ENCODE peak calls at places on chromosomes 7 and 10, in five cellular contexts. X, K, N, M and Z are unnamed samples.

GRCh38 chr10:88006261-88006660 is 142.8 kb downstream of the PTEN start:
- DNase-seq in M (no peak), X (no peak), N (no peak), K (no peak), Z (no peak)

GRCh38 chr7:294440-295154 is 4.6 kb downstream of the FOXL3 start:
- DNase-seq in X (no peak), M (no peak), N (no peak), K (peak), Z (no peak)

GRCh38 chr10:98340261-98340675 is 72.3 kb upstream of the LOXL4 start:
- DNase-seq in X (no peak), K (no peak), M (no peak), N (no peak), Z (no peak)

GRCh38 chr7:100444311-100445278 is 8.3 kb upstream of the PPP1R35 start:
- DNase-seq in M (no peak), X (peak), N (no peak), K (no peak), Z (peak)

GRCh38 chr7:22617166-22617565 is 109.8 kb upstream of the IL6 start:
- DNase-seq in N (no peak), M (no peak), X (no peak), K (no peak), Z (no peak)

GRCh38 chr7:144391823-144392255 is 11.7 kb downstream of the NOBOX start:
- DNase-seq in X (no peak), M (no peak), K (no peak), N (no peak), Z (peak)

GRCh38 chr7:52114509-52114908 is 797.9 kb upstream of the COBL start:
- DNase-seq in N (no peak), K (no peak), M (no peak), X (no peak), Z (no peak)

GRCh38 chr7:156175003-156175402 is 362.7 kb upstream of the SHH start:
- DNase-seq in M (no peak), K (no peak), X (no peak), N (no peak), Z (no peak)

GRCh38 chr10:113267616-113268015 is 285.2 kb upstream of the HABP2 start:
- DNase-seq in N (no peak), K (no peak), M (no peak), X (no peak), Z (no peak)

GRCh38 chr7:87875151-87876039 is 765 bp downstream of the SLC25A40 start:
- DNase-seq in X (peak), M (no peak), N (peak), K (no peak), Z (no peak)

GRCh38 chr10:13587367-13587766 is 602 bp downstream of the PRPF18 start:
- DNase-seq in X (no peak), N (no peak), M (peak), K (no peak), Z (no peak)

GRCh38 chr10:48605786-48606529 is 1.1 kb upstream of the ARHGAP22 start:
- DNase-seq in M (no peak), X (no peak), N (no peak), K (peak), Z (peak)

GRCh38 chr7:31122649-31123058 is 70.5 kb downstream of the ADCYAP1R1 start:
- DNase-seq in M (peak), K (peak), N (no peak), X (no peak), Z (peak)

GRCh38 chr7:82163586-82163985 is 280.0 kb downstream of the CACNA2D1 start:
- DNase-seq in N (no peak), M (no peak), K (no peak), X (no peak), Z (no peak)

GRCh38 chr10:71773221-71773971 is at the start of gene VSIR:
- DNase-seq in N (peak), M (peak), K (peak), X (peak), Z (peak)

GRCh38 chr7:135414850-135415439 is 95.0 kb downstream of the CNOT4 start:
- DNase-seq in N (peak), X (peak), M (no peak), K (no peak), Z (no peak)

GRCh38 chr10:112695539-112695938 is 248.5 kb downstream of the VTI1A start:
- DNase-seq in N (no peak), X (no peak), M (no peak), K (no peak), Z (no peak)

GRCh38 chr10:116742367-116743265 is at the start of gene HSPA12A:
- DNase-seq in X (peak), K (peak), N (peak), M (peak), Z (peak)

GRCh38 chr7:32161708-32162107 is 91.5 kb upstream of the PDE1C start:
- DNase-seq in M (no peak), X (no peak), K (no peak), N (no peak), Z (no peak)